ENCODE peak calls at places on chromosome 22, in five cellular contexts. D is SK-N-SH, Z is heart right ventricle, N is uterus, S is right atrium auricular region. F is an unnamed sample.

GRCh38 chr22:17412232-17412631 is 43.0 kb downstream of the CECR2 start:
- DNase-seq in D (no peak), S (no peak), Z (no peak), N (no peak), F (no peak)

GRCh38 chr22:50728523-50728931 is 9.5 kb upstream of the ACR start:
- DNase-seq in D (no peak), S (no peak), Z (no peak), N (no peak), F (no peak)

GRCh38 chr22:50190182-50190951 is 4.7 kb downstream of the TRABD start:
- DNase-seq in Z (peak; percentile 77), N (peak; percentile 60), S (peak; percentile 79), D (peak; percentile 91), F (peak; percentile 89)

GRCh38 chr22:48500481-48501230 is 1327.0 kb downstream of the BRD1 start:
- DNase-seq in Z (no peak), S (no peak), D (no peak), N (no peak), F (no peak)

GRCh38 chr22:33038131-33038772 is 19.9 kb downstream of the SYN3 start:
- DNase-seq in S (no peak), D (peak; percentile 56), Z (no peak), N (no peak), F (no peak)

GRCh38 chr22:22418163-22418549 is 90.4 kb downstream of the ZNF280B start:
- DNase-seq in Z (no peak), N (no peak), S (no peak), D (no peak), F (no peak)

GRCh38 chr22:26169312-26170111 is at the start of gene SEZ6L:
- DNase-seq in D (peak; percentile 90), S (no peak), Z (peak; percentile 12), N (no peak), F (no peak)

GRCh38 chr22:44304354-44304753 is 8.4 kb downstream of the SHISAL1 start:
- DNase-seq in Z (no peak), S (no peak), N (peak; percentile 79), D (no peak), F (no peak)

GRCh38 chr22:38513063-38513462 is 7.0 kb upstream of the DDX17 start:
- DNase-seq in Z (no peak), D (peak; percentile 19), N (no peak), S (no peak), F (no peak)

GRCh38 chr22:32991353-32992115 is 66.6 kb downstream of the SYN3 start:
- DNase-seq in D (peak; percentile 49), S (peak; percentile 78), Z (no peak), N (no peak), F (no peak)

DNA sequence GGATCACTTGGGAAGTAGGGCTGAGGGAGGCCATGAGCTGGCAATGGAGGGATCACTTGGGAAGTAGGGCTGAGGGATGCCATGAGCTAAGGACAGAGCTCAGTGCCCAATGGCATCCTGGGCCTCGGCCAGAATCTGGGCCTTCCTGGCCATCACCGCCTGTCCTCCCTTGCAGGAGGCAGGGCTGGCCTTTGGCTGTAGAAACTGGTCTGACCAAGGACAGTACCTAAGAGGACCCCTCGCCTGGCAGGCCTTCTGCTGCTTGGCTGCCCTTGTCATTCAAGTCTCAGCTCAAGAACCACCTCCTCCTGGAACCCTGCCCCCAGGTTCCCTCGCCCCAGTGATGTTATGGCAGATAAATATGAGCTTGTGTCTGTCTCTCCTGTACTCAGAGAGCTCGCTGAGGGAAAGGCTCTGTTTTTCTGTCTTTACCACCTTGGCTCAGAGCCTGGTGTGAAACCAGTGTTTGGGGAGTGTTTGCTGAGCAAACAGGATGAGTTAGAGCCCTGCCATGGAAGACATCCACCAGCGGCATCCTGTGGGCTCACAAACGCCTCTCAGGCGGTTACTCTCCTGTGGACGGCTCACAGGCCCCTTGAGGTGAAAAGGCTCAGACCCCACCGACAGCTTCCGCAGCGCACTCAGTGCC is 19.3 kb upstream of the RASL10A start:
- DNase-seq in Z (no peak), D (no peak), S (no peak), N (no peak), F (no peak)
- H3K4me1 ChIP-seq in Z (peaks cover 16% of the 10 kb centered on the region), D (peaks cover 18% of the 10 kb centered on the region), S (no peaks in the 10 kb centered on the region), N (no peaks in the 10 kb centered on the region), F (no peaks in the 10 kb centered on the region)

GRCh38 chr22:37233751-37234631 is 10.1 kb downstream of the RAC2 start:
- DNase-seq in N (no peak), S (no peak), D (peak; percentile 24), Z (no peak), F (no peak)
- H3K4me1 ChIP-seq in N (no peaks in the 10 kb centered on the region), S (peaks cover 7% of the 10 kb centered on the region), D (peaks cover 10% of the 10 kb centered on the region), Z (peaks cover 91% of the 10 kb centered on the region), F (no peaks in the 10 kb centered on the region)

DNA sequence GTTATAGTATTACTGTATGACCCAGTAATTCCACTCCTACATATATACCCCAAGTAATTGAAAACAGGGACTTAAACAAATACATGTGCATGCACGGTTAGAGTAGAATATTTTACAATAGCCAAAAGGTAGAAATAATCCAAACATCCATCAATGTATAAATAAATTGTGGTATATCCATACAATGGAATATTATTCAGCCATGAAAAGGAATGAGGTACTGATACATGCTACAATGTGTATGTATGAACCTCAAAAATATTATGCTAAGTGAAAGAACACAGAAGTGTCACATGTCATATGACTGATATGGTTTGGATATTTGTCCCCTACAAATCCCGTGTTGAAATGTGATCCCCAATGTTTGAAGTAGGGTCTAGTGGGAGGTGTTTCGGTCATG is 560.8 kb upstream of the LARGE1 start:
- DNase-seq in D (no peak), S (no peak), N (no peak), Z (no peak), F (no peak)
- H3K4me1 ChIP-seq in D (no peaks in the 10 kb centered on the region), S (no peaks in the 10 kb centered on the region), N (no peaks in the 10 kb centered on the region), Z (no peaks in the 10 kb centered on the region), F (no peaks in the 10 kb centered on the region)

DNA sequence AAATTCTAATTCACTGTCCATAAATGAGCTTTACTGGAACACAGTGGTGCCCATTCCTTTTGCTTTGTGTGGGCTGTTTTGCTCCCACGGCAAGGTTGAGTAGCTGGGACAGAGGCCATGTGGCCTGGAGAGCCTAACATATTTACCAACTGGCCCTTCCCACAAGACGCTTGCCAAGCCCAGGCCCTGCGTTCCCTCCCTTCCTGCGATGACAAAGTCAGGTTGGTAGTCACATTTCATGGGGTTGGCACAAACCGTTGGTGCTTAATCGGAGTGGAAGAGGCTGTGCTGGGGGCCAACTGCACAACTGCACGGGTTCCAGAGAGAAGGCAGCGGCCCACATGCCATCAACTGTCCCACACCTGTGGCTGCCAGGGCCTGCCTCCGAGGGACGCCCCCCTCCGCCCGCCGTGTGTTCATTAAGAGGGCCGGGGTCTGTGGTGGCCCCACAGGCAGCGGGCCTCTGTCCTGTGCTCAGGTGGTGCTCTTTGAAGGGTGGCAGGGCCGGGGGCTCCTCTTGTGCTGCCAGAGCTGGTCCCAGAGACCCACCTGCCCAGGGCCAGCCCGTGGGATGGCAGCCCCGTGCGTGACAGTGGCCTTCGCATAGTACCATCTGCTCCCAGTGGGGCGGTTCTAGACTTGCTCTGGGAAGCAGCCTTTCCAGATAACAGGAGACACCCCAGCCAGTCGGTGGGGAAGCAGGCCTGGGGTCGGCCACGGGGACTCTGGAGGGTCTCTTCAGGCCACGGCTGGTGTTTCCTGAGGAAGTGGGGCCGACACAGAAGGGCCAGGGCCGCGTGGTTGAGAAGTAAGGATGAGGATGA is 81.5 kb upstream of the CLDN5 start:
- DNase-seq in D (no peak), Z (no peak), S (no peak), N (peak; percentile 38), F (no peak)
- H3K4me1 ChIP-seq in D (no peaks in the 10 kb centered on the region), Z (peaks cover 23% of the 10 kb centered on the region), S (no peaks in the 10 kb centered on the region), N (no peaks in the 10 kb centered on the region), F (no peaks in the 10 kb centered on the region)

GRCh38 chr22:46051646-46052045 is 74.7 kb upstream of the WNT7B start:
- DNase-seq in N (peak; percentile 23), S (no peak), D (no peak), Z (no peak), F (no peak)

GRCh38 chr22:46050916-46051614 is 74.1 kb upstream of the WNT7B start:
- DNase-seq in D (no peak), S (no peak), N (peak; percentile 20), Z (no peak), F (no peak)

GRCh38 chr22:46049726-46050450 is 72.9 kb upstream of the WNT7B start:
- DNase-seq in Z (no peak), S (no peak), N (peak; percentile 33), D (no peak), F (no peak)

GRCh38 chr22:46052331-46052771 is 75.4 kb upstream of the WNT7B start:
- DNase-seq in S (no peak), N (peak; percentile 50), Z (no peak), D (no peak), F (no peak)

GRCh38 chr22:46050451-46050845 is 73.5 kb upstream of the WNT7B start:
- DNase-seq in Z (no peak), N (no peak), D (no peak), S (no peak), F (no peak)
- H3K4me1 ChIP-seq in Z (peaks cover 90% of the 10 kb centered on the region), N (peaks cover 16% of the 10 kb centered on the region), D (peaks cover 31% of the 10 kb centered on the region), S (peaks cover 82% of the 10 kb centered on the region), F (peaks cover 6% of the 10 kb centered on the region)

GRCh38 chr22:40452730-40453487 is 82.5 kb downstream of the SGSM3 start:
- DNase-seq in Z (no peak), N (no peak), D (no peak), S (no peak), F (no peak)

GRCh38 chr22:40450651-40451050 is 80.3 kb downstream of the SGSM3 start:
- DNase-seq in Z (no peak), S (no peak), D (no peak), N (no peak), F (no peak)

GRCh38 chr22:40446203-40446602 is 75.8 kb downstream of the SGSM3 start:
- DNase-seq in D (no peak), S (no peak), Z (no peak), N (no peak), F (no peak)

GRCh38 chr22:40451230-40451629 is 80.8 kb downstream of the SGSM3 start:
- DNase-seq in D (no peak), N (no peak), Z (no peak), S (no peak), F (no peak)

DNA sequence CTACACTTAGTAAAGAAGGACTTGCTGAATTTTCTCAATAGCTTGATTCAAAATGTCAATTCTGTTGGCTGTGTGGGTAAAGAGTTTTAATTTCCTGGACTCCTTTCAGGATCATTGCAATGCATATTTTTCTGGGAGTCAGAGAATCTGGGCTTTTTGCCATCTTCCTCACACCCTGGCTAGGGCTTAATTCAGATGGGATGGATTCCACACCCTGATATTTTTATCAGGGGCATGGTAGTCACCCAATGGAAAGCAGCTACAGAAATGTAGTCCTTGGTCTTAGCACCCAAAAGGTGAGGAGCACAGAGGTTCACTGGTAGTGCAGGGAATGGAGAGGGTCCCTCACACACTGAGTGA is 79.3 kb downstream of the SGSM3 start:
- DNase-seq in N (no peak), Z (no peak), D (no peak), S (no peak), F (no peak)
- H3K4me1 ChIP-seq in N (no peaks in the 10 kb centered on the region), Z (peaks cover 99% of the 10 kb centered on the region), D (peaks cover 5% of the 10 kb centered on the region), S (peaks cover 66% of the 10 kb centered on the region), F (peaks cover 3% of the 10 kb centered on the region)

GRCh38 chr22:35900483-35901168 is 128.0 kb downstream of the RBFOX2 start:
- DNase-seq in S (no peak), D (no peak), Z (no peak), N (no peak), F (no peak)

GRCh38 chr22:35904332-35904692 is 124.3 kb downstream of the RBFOX2 start:
- DNase-seq in N (no peak), D (no peak), Z (no peak), S (no peak), F (no peak)

GRCh38 chr22:35904752-35905151 is 123.9 kb downstream of the RBFOX2 start:
- DNase-seq in D (no peak), S (no peak), N (no peak), Z (no peak), F (no peak)

GRCh38 chr22:35905894-35906293 is 122.7 kb downstream of the RBFOX2 start:
- DNase-seq in D (no peak), Z (no peak), S (no peak), N (no peak), F (no peak)

GRCh38 chr22:35903571-35904331 is 124.9 kb downstream of the RBFOX2 start:
- DNase-seq in Z (no peak), S (no peak), D (no peak), N (no peak), F (no peak)
- H3K4me1 ChIP-seq in Z (peaks cover 42% of the 10 kb centered on the region), S (peaks cover 49% of the 10 kb centered on the region), D (peaks cover 14% of the 10 kb centered on the region), N (peaks cover 9% of the 10 kb centered on the region), F (no peaks in the 10 kb centered on the region)